ENCODE peak calls at places on chromosomes 16 and 17, in seven cellular contexts. A is head of caudate nucleus; V is stimulated activated CD4-positive, alpha-beta T cell treated with anti-CD3 and anti-CD28 coated beads, TNF-alpha, amount 100 ng/mL, for 48 hours; Q is OCI-LY7; H is brain microvascular endothelial cell; O is dorsolateral prefrontal cortex; S is fibroblast of pulmonary artery. J is an unnamed sample.

GRCh38 chr16:13697568-13697967 is 222.4 kb upstream of the ERCC4 start:
- DNase-seq in Q (no peak), S (no peak), A (no peak), H (no peak), V (no peak), O (no peak), J (no peak)

GRCh38 chr17:77822302-77823030 is 136.0 kb upstream of the TNRC6C start:
- DNase-seq in S (peak), A (no peak), Q (no peak), H (no peak), V (no peak), O (no peak), J (peak)

GRCh38 chr17:75854111-75854748 is 905 bp downstream of the WBP2 start:
- DNase-seq in Q (no peak), H (peak), A (peak), S (peak), V (no peak), O (no peak), J (peak)

GRCh38 chr16:1548727-1549126 is 15.3 kb downstream of the TMEM204 start:
- DNase-seq in A (no peak), V (no peak), O (no peak), H (no peak), S (no peak), Q (no peak), J (no peak)

GRCh38 chr17:66720027-66720426 is 114.9 kb upstream of the CACNG5 start:
- DNase-seq in V (no peak), Q (no peak), S (no peak), A (peak), H (no peak), O (no peak), J (no peak)

GRCh38 chr17:29176500-29177351 is 3.5 kb downstream of the MYO18A start:
- DNase-seq in S (peak), H (no peak), Q (peak), V (peak), O (no peak), A (peak), J (no peak)

GRCh38 chr17:35742496-35742895 is 10.5 kb downstream of the GAS2L2 start:
- DNase-seq in A (no peak), H (no peak), S (no peak), O (peak), V (no peak), Q (no peak), J (no peak)

GRCh38 chr17:80035687-80035936 is at the start of gene TBC1D16:
- DNase-seq in O (no peak), Q (no peak), A (no peak), V (no peak), S (no peak), H (no peak), J (no peak)

GRCh38 chr17:29136998-29137730 is 43.0 kb downstream of the MYO18A start:
- DNase-seq in O (no peak), S (no peak), V (no peak), Q (no peak), H (no peak), A (peak), J (peak)

GRCh38 chr17:50583636-50584035 is 23.1 kb downstream of the CACNA1G start:
- DNase-seq in O (no peak), H (no peak), Q (no peak), S (no peak), V (no peak), A (no peak), J (no peak)

GRCh38 chr16:19804538-19805323 is 79.9 kb downstream of the GPRC5B start:
- DNase-seq in V (peak), S (peak), O (no peak), H (no peak), A (no peak), Q (peak), J (no peak)

GRCh38 chr17:72166040-72166439 is 45.2 kb downstream of the SOX9 start:
- DNase-seq in O (no peak), V (no peak), S (no peak), Q (no peak), A (peak), H (no peak), J (no peak)

GRCh38 chr17:9162275-9162985 is 141.1 kb downstream of the NTN1 start:
- DNase-seq in O (no peak), H (no peak), S (no peak), Q (no peak), A (no peak), V (no peak), J (no peak)

GRCh38 chr17:7046127-7046724 is 2.3 kb upstream of the SLC16A11 start:
- DNase-seq in S (no peak), V (no peak), A (peak), Q (no peak), O (peak), H (no peak), J (no peak)

GRCh38 chr16:54931757-54932660 is 1.3 kb downstream of the IRX5 start:
- DNase-seq in A (no peak), O (no peak), H (no peak), S (no peak), V (no peak), Q (no peak), J (no peak)

GRCh38 chr17:27155866-27156265 is 138.0 kb upstream of the WSB1 start:
- DNase-seq in H (no peak), S (no peak), Q (no peak), A (no peak), O (peak), V (no peak), J (no peak)

GRCh38 chr16:2663553-2664521 is 18.5 kb upstream of the KCTD5 start:
- DNase-seq in O (no peak), A (no peak), V (peak), H (no peak), S (peak), Q (no peak), J (peak)

GRCh38 chr17:48443712-48444111 is 13.7 kb upstream of the SKAP1 start:
- DNase-seq in V (no peak), H (no peak), Q (no peak), A (no peak), O (no peak), S (no peak), J (no peak)

GRCh38 chr17:17186051-17186450 is 20.1 kb downstream of the PLD6 start:
- DNase-seq in A (no peak), Q (no peak), S (no peak), O (no peak), H (no peak), V (peak), J (no peak)

J was measured in astrocyte.